ENCODE peak calls at places on chromosomes 13 and 19, in six cellular contexts. Q is activated CD4-positive, alpha-beta T cell treated with anti-CD3 and anti-CD28 coated beads for 48 hours; L is AG10803; B is PC-9; M is breast epithelium; U is omental fat pad. P is an unnamed sample.

GRCh38 chr19:41136636-41137035 is 22.4 kb downstream of the CYP2F1 start:
- DNase-seq in Q (no peak), M (no peak), B (no peak), U (no peak), L (no peak), P (no peak)

GRCh38 chr19:10670187-10670586 is 16.0 kb downstream of the ILF3 start:
- DNase-seq in M (no peak), B (no peak), Q (no peak), L (peak), U (no peak), P (no peak)

GRCh38 chr19:3276341-3276799 is 51.9 kb downstream of the CELF5 start:
- DNase-seq in U (no peak), Q (peak), M (peak), L (no peak), B (peak), P (no peak)

GRCh38 chr13:73065665-73066350 is 7.0 kb downstream of the KLF5 start:
- DNase-seq in Q (no peak), U (no peak), L (no peak), M (peak), B (peak), P (no peak)

GRCh38 chr19:42352216-42352892 is 26.9 kb downstream of the MEGF8 start:
- DNase-seq in Q (peak), B (no peak), M (peak), L (peak), U (no peak), P (no peak)

GRCh38 chr19:10497371-10497770 is 5.8 kb downstream of the KEAP1 start:
- DNase-seq in Q (no peak), M (no peak), B (no peak), L (no peak), U (no peak), P (no peak)

GRCh38 chr13:23469901-23470525 is 36.5 kb upstream of the SACS start:
- DNase-seq in M (no peak), Q (no peak), L (peak), B (no peak), U (no peak), P (no peak)

GRCh38 chr19:55519461-55520311 is 17.2 kb downstream of the SBK2 start:
- DNase-seq in L (peak), Q (no peak), B (peak), M (no peak), U (no peak), P (peak)

GRCh38 chr13:49652691-49653305 is 24.5 kb downstream of the ARL11 start:
- DNase-seq in L (peak), M (no peak), B (peak), U (no peak), Q (peak), P (peak)

GRCh38 chr13:80047406-80047805 is 293.5 kb downstream of the SPRY2 start:
- DNase-seq in L (peak), Q (no peak), B (no peak), M (no peak), U (no peak), P (no peak)

GRCh38 chr13:28568286-28568685 is 73.4 kb upstream of the FLT1 start:
- DNase-seq in B (no peak), M (peak), U (no peak), Q (no peak), L (peak), P (no peak)

GRCh38 chr19:50835103-50835784 is 1.9 kb upstream of the KLK15 start:
- DNase-seq in U (no peak), L (peak), B (no peak), Q (no peak), M (no peak), P (peak)